ENCODE peak calls at places on chromosomes 3 and 15, in ten cellular contexts. One of them, this sample, is unnamed.

GRCh38 chr15:33789141-33789540 is 179.2 kb upstream of the CHRM5 start:
- DNase-seq in T1000: peak
- DNase-seq in T-helper 22 cell: no peak
- DNase-seq in stimulated activated naive B cell treated with anti-CD40 and anti-IgM and Interleukin-4, amounts not matched to agents 10 μg/mL and 1 μg/mL and 100 μg/mL, for 72 hours: no peak
- DNase-seq in psoas muscle: no peak
- DNase-seq in adrenal gland: no peak
- DNase-seq in brain microvascular endothelial cell: peak
- DNase-seq in NCI-H1105: no peak
- DNase-seq in sciatic nerve: no peak
- DNase-seq in activated CD4-positive, alpha-beta T cell treated with anti-CD3 and anti-CD28 coated beads, Interleukin-2, amount 50 U/mL, for 24 hours: no peak
- DNase-seq in this sample: no peak

GRCh38 chr15:63608989-63609388 is 11.8 kb downstream of the FBXL22 start:
- DNase-seq in activated CD4-positive, alpha-beta T cell treated with anti-CD3 and anti-CD28 coated beads, Interleukin-2, amount 50 U/mL, for 24 hours: no peak
- DNase-seq in psoas muscle: no peak
- DNase-seq in stimulated activated naive B cell treated with anti-CD40 and anti-IgM and Interleukin-4, amounts not matched to agents 10 μg/mL and 1 μg/mL and 100 μg/mL, for 72 hours: no peak
- DNase-seq in T1000: no peak
- DNase-seq in adrenal gland: no peak
- DNase-seq in T-helper 22 cell: no peak
- DNase-seq in sciatic nerve: no peak
- DNase-seq in NCI-H1105: no peak
- DNase-seq in brain microvascular endothelial cell: no peak
- DNase-seq in this sample: no peak

GRCh38 chr3:154132777-154133375 is 11.7 kb downstream of the ARHGEF26 start:
- DNase-seq in brain microvascular endothelial cell: no peak
- DNase-seq in sciatic nerve: no peak
- DNase-seq in T1000: no peak
- DNase-seq in NCI-H1105: peak
- DNase-seq in psoas muscle: no peak
- DNase-seq in stimulated activated naive B cell treated with anti-CD40 and anti-IgM and Interleukin-4, amounts not matched to agents 10 μg/mL and 1 μg/mL and 100 μg/mL, for 72 hours: no peak
- DNase-seq in adrenal gland: no peak
- DNase-seq in T-helper 22 cell: no peak
- DNase-seq in activated CD4-positive, alpha-beta T cell treated with anti-CD3 and anti-CD28 coated beads, Interleukin-2, amount 50 U/mL, for 24 hours: no peak
- DNase-seq in this sample: peak

GRCh38 chr15:90618330-90619136 is 88.8 kb downstream of the CRTC3 start:
- DNase-seq in brain microvascular endothelial cell: no peak
- DNase-seq in sciatic nerve: no peak
- DNase-seq in adrenal gland: no peak
- DNase-seq in T-helper 22 cell: no peak
- DNase-seq in activated CD4-positive, alpha-beta T cell treated with anti-CD3 and anti-CD28 coated beads, Interleukin-2, amount 50 U/mL, for 24 hours: no peak
- DNase-seq in stimulated activated naive B cell treated with anti-CD40 and anti-IgM and Interleukin-4, amounts not matched to agents 10 μg/mL and 1 μg/mL and 100 μg/mL, for 72 hours: no peak
- DNase-seq in psoas muscle: no peak
- DNase-seq in NCI-H1105: peak
- DNase-seq in T1000: no peak
- DNase-seq in this sample: peak

GRCh38 chr3:179068779-179069530 is 2.7 kb downstream of the ZMAT3 start:
- DNase-seq in sciatic nerve: no peak
- DNase-seq in activated CD4-positive, alpha-beta T cell treated with anti-CD3 and anti-CD28 coated beads, Interleukin-2, amount 50 U/mL, for 24 hours: no peak
- DNase-seq in NCI-H1105: peak
- DNase-seq in stimulated activated naive B cell treated with anti-CD40 and anti-IgM and Interleukin-4, amounts not matched to agents 10 μg/mL and 1 μg/mL and 100 μg/mL, for 72 hours: no peak
- DNase-seq in T1000: no peak
- DNase-seq in psoas muscle: no peak
- DNase-seq in brain microvascular endothelial cell: no peak
- DNase-seq in adrenal gland: no peak
- DNase-seq in T-helper 22 cell: no peak
- DNase-seq in this sample: peak

GRCh38 chr15:34883042-34883441 is 86.5 kb downstream of the AQR start:
- DNase-seq in stimulated activated naive B cell treated with anti-CD40 and anti-IgM and Interleukin-4, amounts not matched to agents 10 μg/mL and 1 μg/mL and 100 μg/mL, for 72 hours: no peak
- DNase-seq in activated CD4-positive, alpha-beta T cell treated with anti-CD3 and anti-CD28 coated beads, Interleukin-2, amount 50 U/mL, for 24 hours: no peak
- DNase-seq in T1000: no peak
- DNase-seq in NCI-H1105: no peak
- DNase-seq in adrenal gland: no peak
- DNase-seq in brain microvascular endothelial cell: no peak
- DNase-seq in T-helper 22 cell: no peak
- DNase-seq in psoas muscle: no peak
- DNase-seq in sciatic nerve: no peak
- DNase-seq in this sample: no peak

GRCh38 chr3:184040010-184040409 is 8.5 kb downstream of the HTR3D start:
- DNase-seq in stimulated activated naive B cell treated with anti-CD40 and anti-IgM and Interleukin-4, amounts not matched to agents 10 μg/mL and 1 μg/mL and 100 μg/mL, for 72 hours: no peak
- DNase-seq in sciatic nerve: no peak
- DNase-seq in adrenal gland: peak
- DNase-seq in psoas muscle: no peak
- DNase-seq in NCI-H1105: no peak
- DNase-seq in T1000: no peak
- DNase-seq in activated CD4-positive, alpha-beta T cell treated with anti-CD3 and anti-CD28 coated beads, Interleukin-2, amount 50 U/mL, for 24 hours: no peak
- DNase-seq in T-helper 22 cell: no peak
- DNase-seq in brain microvascular endothelial cell: peak
- DNase-seq in this sample: peak

GRCh38 chr3:130783629-130784028 is 37.0 kb upstream of the PIK3R4 start:
- DNase-seq in T1000: no peak
- DNase-seq in adrenal gland: no peak
- DNase-seq in NCI-H1105: peak
- DNase-seq in activated CD4-positive, alpha-beta T cell treated with anti-CD3 and anti-CD28 coated beads, Interleukin-2, amount 50 U/mL, for 24 hours: no peak
- DNase-seq in stimulated activated naive B cell treated with anti-CD40 and anti-IgM and Interleukin-4, amounts not matched to agents 10 μg/mL and 1 μg/mL and 100 μg/mL, for 72 hours: no peak
- DNase-seq in T-helper 22 cell: no peak
- DNase-seq in sciatic nerve: no peak
- DNase-seq in brain microvascular endothelial cell: no peak
- DNase-seq in psoas muscle: no peak
- DNase-seq in this sample: peak

GRCh38 chr3:168071535-168071934 is 24.2 kb downstream of the GOLIM4 start:
- DNase-seq in psoas muscle: no peak
- DNase-seq in sciatic nerve: no peak
- DNase-seq in brain microvascular endothelial cell: peak
- DNase-seq in T1000: no peak
- DNase-seq in stimulated activated naive B cell treated with anti-CD40 and anti-IgM and Interleukin-4, amounts not matched to agents 10 μg/mL and 1 μg/mL and 100 μg/mL, for 72 hours: no peak
- DNase-seq in T-helper 22 cell: no peak
- DNase-seq in NCI-H1105: no peak
- DNase-seq in activated CD4-positive, alpha-beta T cell treated with anti-CD3 and anti-CD28 coated beads, Interleukin-2, amount 50 U/mL, for 24 hours: no peak
- DNase-seq in adrenal gland: no peak
- DNase-seq in this sample: no peak

GRCh38 chr3:149813367-149814281 is 609 bp downstream of the RNF13 start:
- DNase-seq in NCI-H1105: peak
- DNase-seq in T1000: no peak
- DNase-seq in sciatic nerve: no peak
- DNase-seq in psoas muscle: no peak
- DNase-seq in stimulated activated naive B cell treated with anti-CD40 and anti-IgM and Interleukin-4, amounts not matched to agents 10 μg/mL and 1 μg/mL and 100 μg/mL, for 72 hours: no peak
- DNase-seq in adrenal gland: peak
- DNase-seq in activated CD4-positive, alpha-beta T cell treated with anti-CD3 and anti-CD28 coated beads, Interleukin-2, amount 50 U/mL, for 24 hours: peak
- DNase-seq in T-helper 22 cell: no peak
- DNase-seq in brain microvascular endothelial cell: peak
- DNase-seq in this sample: peak

GRCh38 chr15:39579487-39580116 is 1.3 kb upstream of the THBS1 start:
- DNase-seq in T-helper 22 cell: no peak
- DNase-seq in brain microvascular endothelial cell: peak
- DNase-seq in NCI-H1105: no peak
- DNase-seq in T1000: peak
- DNase-seq in activated CD4-positive, alpha-beta T cell treated with anti-CD3 and anti-CD28 coated beads, Interleukin-2, amount 50 U/mL, for 24 hours: no peak
- DNase-seq in adrenal gland: peak
- DNase-seq in stimulated activated naive B cell treated with anti-CD40 and anti-IgM and Interleukin-4, amounts not matched to agents 10 μg/mL and 1 μg/mL and 100 μg/mL, for 72 hours: no peak
- DNase-seq in sciatic nerve: peak
- DNase-seq in psoas muscle: peak
- DNase-seq in this sample: peak

GRCh38 chr15:82648257-82649103 is 1.3 kb upstream of the CPEB1 start:
- DNase-seq in activated CD4-positive, alpha-beta T cell treated with anti-CD3 and anti-CD28 coated beads, Interleukin-2, amount 50 U/mL, for 24 hours: no peak
- DNase-seq in psoas muscle: peak
- DNase-seq in brain microvascular endothelial cell: no peak
- DNase-seq in T-helper 22 cell: no peak
- DNase-seq in NCI-H1105: no peak
- DNase-seq in T1000: no peak
- DNase-seq in sciatic nerve: no peak
- DNase-seq in stimulated activated naive B cell treated with anti-CD40 and anti-IgM and Interleukin-4, amounts not matched to agents 10 μg/mL and 1 μg/mL and 100 μg/mL, for 72 hours: no peak
- DNase-seq in adrenal gland: no peak
- DNase-seq in this sample: no peak

GRCh38 chr3:16401273-16401672 is 112.2 kb downstream of the RFTN1 start:
- DNase-seq in T-helper 22 cell: no peak
- DNase-seq in sciatic nerve: no peak
- DNase-seq in adrenal gland: no peak
- DNase-seq in NCI-H1105: no peak
- DNase-seq in stimulated activated naive B cell treated with anti-CD40 and anti-IgM and Interleukin-4, amounts not matched to agents 10 μg/mL and 1 μg/mL and 100 μg/mL, for 72 hours: no peak
- DNase-seq in activated CD4-positive, alpha-beta T cell treated with anti-CD3 and anti-CD28 coated beads, Interleukin-2, amount 50 U/mL, for 24 hours: no peak
- DNase-seq in brain microvascular endothelial cell: no peak
- DNase-seq in T1000: no peak
- DNase-seq in psoas muscle: no peak
- DNase-seq in this sample: no peak

GRCh38 chr15:67036775-67037555 is 28.4 kb upstream of the SMAD3 start:
- DNase-seq in sciatic nerve: no peak
- DNase-seq in stimulated activated naive B cell treated with anti-CD40 and anti-IgM and Interleukin-4, amounts not matched to agents 10 μg/mL and 1 μg/mL and 100 μg/mL, for 72 hours: no peak
- DNase-seq in brain microvascular endothelial cell: no peak
- DNase-seq in psoas muscle: no peak
- DNase-seq in adrenal gland: no peak
- DNase-seq in T-helper 22 cell: no peak
- DNase-seq in NCI-H1105: no peak
- DNase-seq in T1000: no peak
- DNase-seq in activated CD4-positive, alpha-beta T cell treated with anti-CD3 and anti-CD28 coated beads, Interleukin-2, amount 50 U/mL, for 24 hours: no peak
- DNase-seq in this sample: no peak

GRCh38 chr3:183764854-183765731 is 60.3 kb downstream of the MAP6D1 start:
- DNase-seq in adrenal gland: no peak
- DNase-seq in sciatic nerve: no peak
- DNase-seq in stimulated activated naive B cell treated with anti-CD40 and anti-IgM and Interleukin-4, amounts not matched to agents 10 μg/mL and 1 μg/mL and 100 μg/mL, for 72 hours: no peak
- DNase-seq in activated CD4-positive, alpha-beta T cell treated with anti-CD3 and anti-CD28 coated beads, Interleukin-2, amount 50 U/mL, for 24 hours: no peak
- DNase-seq in T-helper 22 cell: no peak
- DNase-seq in T1000: no peak
- DNase-seq in brain microvascular endothelial cell: peak
- DNase-seq in psoas muscle: no peak
- DNase-seq in NCI-H1105: no peak
- DNase-seq in this sample: no peak

GRCh38 chr3:6524479-6524878 is 336.4 kb upstream of the GRM7 start:
- DNase-seq in psoas muscle: no peak
- DNase-seq in NCI-H1105: no peak
- DNase-seq in stimulated activated naive B cell treated with anti-CD40 and anti-IgM and Interleukin-4, amounts not matched to agents 10 μg/mL and 1 μg/mL and 100 μg/mL, for 72 hours: no peak
- DNase-seq in T-helper 22 cell: no peak
- DNase-seq in T1000: no peak
- DNase-seq in sciatic nerve: no peak
- DNase-seq in brain microvascular endothelial cell: no peak
- DNase-seq in activated CD4-positive, alpha-beta T cell treated with anti-CD3 and anti-CD28 coated beads, Interleukin-2, amount 50 U/mL, for 24 hours: no peak
- DNase-seq in adrenal gland: no peak
- DNase-seq in this sample: no peak

GRCh38 chr15:99909914-99910313 is 176.7 kb upstream of the LYSMD4 start:
- DNase-seq in psoas muscle: no peak
- DNase-seq in sciatic nerve: no peak
- DNase-seq in brain microvascular endothelial cell: no peak
- DNase-seq in adrenal gland: no peak
- DNase-seq in T1000: no peak
- DNase-seq in activated CD4-positive, alpha-beta T cell treated with anti-CD3 and anti-CD28 coated beads, Interleukin-2, amount 50 U/mL, for 24 hours: no peak
- DNase-seq in T-helper 22 cell: no peak
- DNase-seq in stimulated activated naive B cell treated with anti-CD40 and anti-IgM and Interleukin-4, amounts not matched to agents 10 μg/mL and 1 μg/mL and 100 μg/mL, for 72 hours: no peak
- DNase-seq in NCI-H1105: no peak
- DNase-seq in this sample: peak

GRCh38 chr15:27353837-27354236 is 382.9 kb downstream of the GABRG3 start:
- DNase-seq in activated CD4-positive, alpha-beta T cell treated with anti-CD3 and anti-CD28 coated beads, Interleukin-2, amount 50 U/mL, for 24 hours: no peak
- DNase-seq in adrenal gland: peak
- DNase-seq in T1000: peak
- DNase-seq in T-helper 22 cell: no peak
- DNase-seq in psoas muscle: no peak
- DNase-seq in NCI-H1105: no peak
- DNase-seq in stimulated activated naive B cell treated with anti-CD40 and anti-IgM and Interleukin-4, amounts not matched to agents 10 μg/mL and 1 μg/mL and 100 μg/mL, for 72 hours: no peak
- DNase-seq in brain microvascular endothelial cell: no peak
- DNase-seq in sciatic nerve: no peak
- DNase-seq in this sample: peak

GRCh38 chr3:17313746-17314145 is 428.7 kb downstream of the TBC1D5 start:
- DNase-seq in brain microvascular endothelial cell: no peak
- DNase-seq in stimulated activated naive B cell treated with anti-CD40 and anti-IgM and Interleukin-4, amounts not matched to agents 10 μg/mL and 1 μg/mL and 100 μg/mL, for 72 hours: no peak
- DNase-seq in T1000: no peak
- DNase-seq in psoas muscle: no peak
- DNase-seq in sciatic nerve: no peak
- DNase-seq in adrenal gland: no peak
- DNase-seq in NCI-H1105: no peak
- DNase-seq in T-helper 22 cell: no peak
- DNase-seq in activated CD4-positive, alpha-beta T cell treated with anti-CD3 and anti-CD28 coated beads, Interleukin-2, amount 50 U/mL, for 24 hours: no peak
- DNase-seq in this sample: no peak

GRCh38 chr15:80991446-80991845 is 1.8 kb upstream of the MESD start:
- DNase-seq in sciatic nerve: peak
- DNase-seq in stimulated activated naive B cell treated with anti-CD40 and anti-IgM and Interleukin-4, amounts not matched to agents 10 μg/mL and 1 μg/mL and 100 μg/mL, for 72 hours: no peak
- DNase-seq in adrenal gland: peak
- DNase-seq in T-helper 22 cell: no peak
- DNase-seq in T1000: no peak
- DNase-seq in brain microvascular endothelial cell: no peak
- DNase-seq in activated CD4-positive, alpha-beta T cell treated with anti-CD3 and anti-CD28 coated beads, Interleukin-2, amount 50 U/mL, for 24 hours: no peak
- DNase-seq in psoas muscle: peak
- DNase-seq in NCI-H1105: no peak
- DNase-seq in this sample: peak

GRCh38 chr3:119559441-119559963 is at the start of gene CD80:
- DNase-seq in psoas muscle: peak
- DNase-seq in T1000: no peak
- DNase-seq in activated CD4-positive, alpha-beta T cell treated with anti-CD3 and anti-CD28 coated beads, Interleukin-2, amount 50 U/mL, for 24 hours: peak
- DNase-seq in adrenal gland: peak
- DNase-seq in NCI-H1105: no peak
- DNase-seq in T-helper 22 cell: peak
- DNase-seq in brain microvascular endothelial cell: peak
- DNase-seq in sciatic nerve: no peak
- DNase-seq in stimulated activated naive B cell treated with anti-CD40 and anti-IgM and Interleukin-4, amounts not matched to agents 10 μg/mL and 1 μg/mL and 100 μg/mL, for 72 hours: peak
- DNase-seq in this sample: peak

GRCh38 chr15:96334017-96334704 is 3.7 kb downstream of the NR2F2 start:
- DNase-seq in NCI-H1105: no peak
- DNase-seq in stimulated activated naive B cell treated with anti-CD40 and anti-IgM and Interleukin-4, amounts not matched to agents 10 μg/mL and 1 μg/mL and 100 μg/mL, for 72 hours: no peak
- DNase-seq in T1000: no peak
- DNase-seq in T-helper 22 cell: no peak
- DNase-seq in brain microvascular endothelial cell: peak
- DNase-seq in adrenal gland: peak
- DNase-seq in sciatic nerve: peak
- DNase-seq in activated CD4-positive, alpha-beta T cell treated with anti-CD3 and anti-CD28 coated beads, Interleukin-2, amount 50 U/mL, for 24 hours: no peak
- DNase-seq in psoas muscle: no peak
- DNase-seq in this sample: no peak

GRCh38 chr3:134710313-134710680 is 59.5 kb upstream of the KY start:
- DNase-seq in NCI-H1105: no peak
- DNase-seq in T1000: no peak
- DNase-seq in activated CD4-positive, alpha-beta T cell treated with anti-CD3 and anti-CD28 coated beads, Interleukin-2, amount 50 U/mL, for 24 hours: no peak
- DNase-seq in sciatic nerve: no peak
- DNase-seq in adrenal gland: no peak
- DNase-seq in psoas muscle: no peak
- DNase-seq in T-helper 22 cell: no peak
- DNase-seq in stimulated activated naive B cell treated with anti-CD40 and anti-IgM and Interleukin-4, amounts not matched to agents 10 μg/mL and 1 μg/mL and 100 μg/mL, for 72 hours: no peak
- DNase-seq in brain microvascular endothelial cell: no peak
- DNase-seq in this sample: no peak

GRCh38 chr3:192802957-192803899 is 75.9 kb upstream of the FGF12 start:
- DNase-seq in psoas muscle: no peak
- DNase-seq in T-helper 22 cell: no peak
- DNase-seq in T1000: no peak
- DNase-seq in brain microvascular endothelial cell: peak
- DNase-seq in activated CD4-positive, alpha-beta T cell treated with anti-CD3 and anti-CD28 coated beads, Interleukin-2, amount 50 U/mL, for 24 hours: no peak
- DNase-seq in sciatic nerve: no peak
- DNase-seq in stimulated activated naive B cell treated with anti-CD40 and anti-IgM and Interleukin-4, amounts not matched to agents 10 μg/mL and 1 μg/mL and 100 μg/mL, for 72 hours: no peak
- DNase-seq in NCI-H1105: peak
- DNase-seq in adrenal gland: no peak
- DNase-seq in this sample: peak

GRCh38 chr3:45124379-45124778 is 21.8 kb downstream of the CDCP1 start:
- DNase-seq in activated CD4-positive, alpha-beta T cell treated with anti-CD3 and anti-CD28 coated beads, Interleukin-2, amount 50 U/mL, for 24 hours: no peak
- DNase-seq in brain microvascular endothelial cell: peak
- DNase-seq in stimulated activated naive B cell treated with anti-CD40 and anti-IgM and Interleukin-4, amounts not matched to agents 10 μg/mL and 1 μg/mL and 100 μg/mL, for 72 hours: no peak
- DNase-seq in T-helper 22 cell: no peak
- DNase-seq in NCI-H1105: no peak
- DNase-seq in psoas muscle: peak
- DNase-seq in T1000: peak
- DNase-seq in sciatic nerve: no peak
- DNase-seq in adrenal gland: no peak
- DNase-seq in this sample: no peak

GRCh38 chr3:188345223-188345622 is 191.3 kb downstream of the LPP start:
- DNase-seq in activated CD4-positive, alpha-beta T cell treated with anti-CD3 and anti-CD28 coated beads, Interleukin-2, amount 50 U/mL, for 24 hours: no peak
- DNase-seq in psoas muscle: no peak
- DNase-seq in T-helper 22 cell: no peak
- DNase-seq in NCI-H1105: no peak
- DNase-seq in adrenal gland: no peak
- DNase-seq in stimulated activated naive B cell treated with anti-CD40 and anti-IgM and Interleukin-4, amounts not matched to agents 10 μg/mL and 1 μg/mL and 100 μg/mL, for 72 hours: no peak
- DNase-seq in T1000: no peak
- DNase-seq in sciatic nerve: no peak
- DNase-seq in brain microvascular endothelial cell: peak
- DNase-seq in this sample: no peak

GRCh38 chr3:46670891-46671427 is 22.5 kb downstream of the ALS2CL start:
- DNase-seq in adrenal gland: peak
- DNase-seq in T-helper 22 cell: no peak
- DNase-seq in brain microvascular endothelial cell: no peak
- DNase-seq in sciatic nerve: peak
- DNase-seq in stimulated activated naive B cell treated with anti-CD40 and anti-IgM and Interleukin-4, amounts not matched to agents 10 μg/mL and 1 μg/mL and 100 μg/mL, for 72 hours: no peak
- DNase-seq in NCI-H1105: no peak
- DNase-seq in T1000: no peak
- DNase-seq in psoas muscle: no peak
- DNase-seq in activated CD4-positive, alpha-beta T cell treated with anti-CD3 and anti-CD28 coated beads, Interleukin-2, amount 50 U/mL, for 24 hours: no peak
- DNase-seq in this sample: no peak

GRCh38 chr3:149462051-149462450 is 12.4 kb upstream of the TM4SF4 start:
- DNase-seq in adrenal gland: no peak
- DNase-seq in psoas muscle: no peak
- DNase-seq in T-helper 22 cell: no peak
- DNase-seq in sciatic nerve: no peak
- DNase-seq in T1000: no peak
- DNase-seq in brain microvascular endothelial cell: no peak
- DNase-seq in stimulated activated naive B cell treated with anti-CD40 and anti-IgM and Interleukin-4, amounts not matched to agents 10 μg/mL and 1 μg/mL and 100 μg/mL, for 72 hours: no peak
- DNase-seq in activated CD4-positive, alpha-beta T cell treated with anti-CD3 and anti-CD28 coated beads, Interleukin-2, amount 50 U/mL, for 24 hours: no peak
- DNase-seq in NCI-H1105: no peak
- DNase-seq in this sample: no peak

This sample was measured in NCI-H69.